ENCODE peak calls at places on chromosome 21, in seven cellular contexts. H, V, E, D, Y, F and M are unnamed samples.

GRCh38 chr21:41235214-41235613 is 67.3 kb downstream of the BACE2 start:
- DNase-seq in H (no peak), V (no peak), E (no peak), D (no peak), Y (no peak), F (no peak), M (no peak)

GRCh38 chr21:15620892-15621291 is 108.9 kb upstream of the USP25 start:
- DNase-seq in H (no peak), V (no peak), E (no peak), D (no peak), Y (no peak), F (no peak), M (no peak)

GRCh38 chr21:45162809-45163208 is 88.4 kb downstream of the ADARB1 start:
- DNase-seq in H (no peak), V (no peak), E (no peak), D (no peak), Y (no peak), F (no peak), M (no peak)

GRCh38 chr21:42234464-42235241 is 15.7 kb downstream of the ABCG1 start:
- DNase-seq in H (peak; percentile 87), V (no peak), E (peak; percentile 83), D (peak; percentile 62), Y (peak; percentile 89), F (peak; percentile 87), M (peak; percentile 84)

GRCh38 chr21:44434936-44435635 is 20.2 kb upstream of the LRRC3 start:
- DNase-seq in H (no peak), V (no peak), E (no peak), D (no peak), Y (peak; percentile 51), F (no peak), M (peak; percentile 34)

GRCh38 chr21:45085700-45086099 is 11.3 kb downstream of the ADARB1 start:
- DNase-seq in H (no peak), V (no peak), E (no peak), D (no peak), Y (no peak), F (no peak), M (no peak)

GRCh38 chr21:44855572-44855971 is 17.9 kb downstream of the PTTG1IP start:
- DNase-seq in H (no peak), V (no peak), E (no peak), D (no peak), Y (no peak), F (peak; percentile 49), M (peak; percentile 41)

GRCh38 chr21:38913120-38913975 is 107.6 kb downstream of the ETS2 start:
- DNase-seq in H (no peak), V (peak; percentile 54), E (no peak), D (peak; percentile 77), Y (peak; percentile 84), F (peak; percentile 73), M (peak; percentile 75)

GRCh38 chr21:44024895-44025353 is 12.8 kb downstream of the TRAPPC10 start:
- DNase-seq in H (no peak), V (peak; percentile 38), E (no peak), D (no peak), Y (peak; percentile 78), F (peak; percentile 69), M (peak; percentile 80)

GRCh38 chr21:35207322-35207721 is 158.2 kb upstream of the RUNX1 start:
- DNase-seq in H (no peak), V (no peak), E (no peak), D (no peak), Y (no peak), F (peak; percentile 28), M (no peak)

GRCh38 chr21:32702702-32703101 is 25.1 kb downstream of the SYNJ1 start:
- DNase-seq in H (no peak), V (no peak), E (no peak), D (no peak), Y (no peak), F (no peak), M (no peak)

GRCh38 chr21:39657091-39657689 is 44.5 kb downstream of the B3GALT5 start:
- DNase-seq in H (no peak), V (no peak), E (no peak), D (no peak), Y (no peak), F (no peak), M (no peak)